ENCODE peak calls at places on chromosome 10, in seven cellular contexts. V is GM23248, N is HepG2, Z is NCI-H774, I is stromal cell of bone marrow, D is M059J, B is kidney epithelial cell. Q is an unnamed sample.

GRCh38 chr10:130160775-130161174 is 24.6 kb downstream of the GLRX3 start:
- DNase-seq in B (no peak), N (no peak), Z (no peak), I (no peak), V (no peak), D (no peak), Q (no peak)

GRCh38 chr10:26776258-26776657 is 78.8 kb downstream of the PDSS1 start:
- DNase-seq in V (no peak), Z (no peak), B (no peak), D (peak; percentile 32), I (no peak), N (no peak), Q (no peak)

GRCh38 chr10:49831352-49832040 is 69.4 kb upstream of the OGDHL start:
- DNase-seq in I (no peak), D (peak; percentile 68), Z (no peak), V (peak; percentile 1), B (peak; percentile 67), N (no peak), Q (peak; percentile 22)

GRCh38 chr10:74290703-74291102 is 139.7 kb downstream of the ADK start:
- DNase-seq in I (peak; percentile 56), B (no peak), Z (no peak), D (peak; percentile 53), V (peak; percentile 81), N (no peak), Q (no peak)

GRCh38 chr10:90919683-90920574 is 958 bp downstream of the ANKRD1 start:
- DNase-seq in I (no peak), Z (no peak), V (no peak), B (no peak), N (no peak), D (no peak), Q (no peak)

GRCh38 chr10:50312464-50313437 is 61.4 kb upstream of the ASAH2 start:
- DNase-seq in D (peak; percentile 56), V (peak; percentile 90), I (peak; percentile 84), Z (no peak), N (no peak), B (no peak), Q (peak; percentile 47)

GRCh38 chr10:94174838-94175237 is 181.1 kb downstream of the PLCE1 start:
- DNase-seq in B (no peak), N (no peak), V (no peak), Z (no peak), D (no peak), I (no peak), Q (no peak)

GRCh38 chr10:68489919-68490318 is 18.1 kb upstream of the DNA2 start:
- DNase-seq in I (no peak), N (no peak), B (no peak), Z (no peak), V (no peak), D (no peak), Q (no peak)

GRCh38 chr10:77381750-77382149 is 255.9 kb downstream of the KCNMA1 start:
- DNase-seq in B (no peak), D (no peak), N (no peak), I (no peak), Z (no peak), V (no peak), Q (no peak)

GRCh38 chr10:132306951-132307751 is 599 bp downstream of the STK32C start:
- DNase-seq in B (no peak), I (no peak), N (peak; percentile 57), V (peak; percentile 9), D (no peak), Z (no peak), Q (no peak)

GRCh38 chr10:132296671-132297443 is 10.9 kb downstream of the STK32C start:
- DNase-seq in N (no peak), V (no peak), D (no peak), B (no peak), Z (no peak), I (no peak), Q (no peak)

GRCh38 chr10:72254891-72255568 is 18.7 kb upstream of the DDIT4 start:
- DNase-seq in Z (peak; percentile 43), N (no peak), B (no peak), D (peak; percentile 56), I (no peak), V (peak; percentile 80), Q (no peak)

GRCh38 chr10:101767966-101768790 is 7.7 kb downstream of the FGF8 start:
- DNase-seq in B (no peak), Z (no peak), V (no peak), I (no peak), N (no peak), D (no peak), Q (no peak)

GRCh38 chr10:21811245-21811585 is 192.3 kb downstream of the DNAJC1 start:
- DNase-seq in B (no peak), N (no peak), Z (no peak), D (peak; percentile 9), V (no peak), I (no peak), Q (no peak)

GRCh38 chr10:86335831-86336230 is 30.8 kb downstream of the GRID1 start:
- DNase-seq in N (no peak), Z (no peak), I (no peak), V (no peak), B (no peak), D (no peak), Q (no peak)

GRCh38 chr10:59011972-59012632 is 164.3 kb upstream of the PHYHIPL start:
- DNase-seq in V (no peak), B (no peak), N (no peak), Z (no peak), D (no peak), I (no peak), Q (no peak)

GRCh38 chr10:132102717-132103110 is 37.0 kb downstream of the JAKMIP3 start:
- DNase-seq in I (no peak), Z (no peak), B (no peak), D (no peak), N (no peak), V (no peak), Q (no peak)

GRCh38 chr10:77457266-77457665 is 180.3 kb downstream of the KCNMA1 start:
- DNase-seq in B (no peak), I (no peak), N (no peak), V (no peak), D (no peak), Z (no peak), Q (no peak)

GRCh38 chr10:48598936-48599829 is 5.7 kb downstream of the ARHGAP22 start:
- DNase-seq in N (no peak), D (no peak), B (no peak), V (no peak), Z (no peak), I (no peak), Q (no peak)

Q was measured in GM04504.